ENCODE peak calls at places on chromosomes 3 and 15, in four cellular contexts. A is left ventricle myocardium inferior, I is cardiac muscle cell, O is mesenchymal stem cell. X is an unnamed sample. For H3K36me3, the result is how much of the 10 kb centered on the place peaks cover.

GRCh38 chr15:93073465-93073952 is 15.5 kb downstream of the RGMA start:
- DNase-seq in A (no peak), O (no peak), I (no peak), X (no peak)

GRCh38 chr15:67779160-67780111 is 45.9 kb upstream of the SKOR1 start:
- DNase-seq in I (no peak), O (no peak), A (no peak), X (no peak)

GRCh38 chr3:58683001-58683845 is 16.6 kb upstream of the FAM3D start:
- DNase-seq in I (no peak), O (peak), A (no peak), X (no peak)

GRCh38 chr3:123447749-123448502 is 964 bp downstream of the ADCY5 start:
- DNase-seq in O (no peak), I (peak), A (no peak), X (peak)

GRCh38 chr3:177713921-177714900 is 516.9 kb upstream of the TBL1XR1 start:
- DNase-seq in A (no peak), I (no peak), O (peak), X (no peak)

GRCh38 chr3:53140575-53141467 is 10.6 kb upstream of the RFT1 start:
- DNase-seq in A (no peak), O (peak), I (no peak), X (peak)

GRCh38 chr15:83533548-83533947 is 86.4 kb downstream of the SH3GL3 start:
- DNase-seq in A (no peak), I (no peak), O (no peak), X (no peak)

GRCh38 chr15:58361291-58361759 is 70.5 kb upstream of the LIPC start:
- DNase-seq in I (no peak), A (no peak), O (peak), X (no peak)

GRCh38 chr3:126835472-126836219 is 131.6 kb downstream of the CHCHD6 start:
- DNase-seq in A (no peak), I (no peak), O (peak), X (no peak)

GRCh38 chr15:68413363-68414255 is 18.4 kb downstream of the ITGA11 start:
- DNase-seq in A (peak), I (no peak), O (no peak), X (no peak)

GRCh38 chr15:70154440-70155347 is 57.0 kb upstream of the TLE3 start:
- DNase-seq in A (peak), O (peak), I (peak), X (no peak)

GRCh38 chr15:44584162-44584749 is 47.3 kb downstream of the EIF3J start:
- DNase-seq in A (no peak), O (peak), I (peak), X (no peak)

GRCh38 chr3:38805765-38806386 is 10.1 kb downstream of the SCN10A start:
- DNase-seq in O (peak), I (peak), A (no peak), X (no peak)

DNA sequence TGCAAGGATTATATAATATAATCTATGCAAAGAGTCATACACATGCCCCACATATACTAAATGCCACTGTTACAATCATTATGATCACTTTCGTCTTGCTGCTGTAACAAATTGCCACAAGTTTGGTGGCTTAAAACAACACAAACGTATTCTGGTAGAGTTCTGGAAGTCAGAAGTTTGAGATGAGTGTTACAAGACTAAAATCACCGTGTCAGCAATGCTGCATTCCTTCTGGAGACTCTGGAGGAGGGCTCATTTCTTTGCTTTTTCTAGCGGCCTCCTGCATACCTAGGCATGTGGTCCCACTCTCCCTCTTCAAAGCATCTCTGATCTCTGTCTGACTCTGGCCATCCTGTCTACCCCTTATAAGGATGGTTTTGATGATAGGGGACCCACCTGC is 1.4 kb upstream of the CCDC174 start:
- DNase-seq in I (no peak), O (no peak), A (no peak), X (no peak)
- H3K27ac ChIP-seq in I (no peak), O (no peak), A (no peak), X (no peak)

GRCh38 chr3:87996845-87997244 is 62.0 kb downstream of the CGGBP1 start:
- DNase-seq in O (no peak), I (no peak), A (no peak), X (no peak)
- H3K4me3 ChIP-seq in O (no peak), I (no peak), A (no peak), X (no peak)

GRCh38 chr3:43345877-43346276 is 59.5 kb downstream of the SNRK start:
- DNase-seq in O (no peak), A (no peak), I (no peak), X (no peak)

GRCh38 chr3:43346990-43347749 is 60.8 kb downstream of the SNRK start:
- DNase-seq in O (peak), I (no peak), A (no peak), X (no peak)

GRCh38 chr3:43347774-43348173 is 61.4 kb downstream of the SNRK start:
- DNase-seq in O (no peak), I (no peak), A (no peak), X (no peak)

GRCh38 chr3:43349759-43350158 is 63.4 kb downstream of the SNRK start:
- DNase-seq in O (no peak), I (no peak), A (no peak), X (no peak)

DNA sequence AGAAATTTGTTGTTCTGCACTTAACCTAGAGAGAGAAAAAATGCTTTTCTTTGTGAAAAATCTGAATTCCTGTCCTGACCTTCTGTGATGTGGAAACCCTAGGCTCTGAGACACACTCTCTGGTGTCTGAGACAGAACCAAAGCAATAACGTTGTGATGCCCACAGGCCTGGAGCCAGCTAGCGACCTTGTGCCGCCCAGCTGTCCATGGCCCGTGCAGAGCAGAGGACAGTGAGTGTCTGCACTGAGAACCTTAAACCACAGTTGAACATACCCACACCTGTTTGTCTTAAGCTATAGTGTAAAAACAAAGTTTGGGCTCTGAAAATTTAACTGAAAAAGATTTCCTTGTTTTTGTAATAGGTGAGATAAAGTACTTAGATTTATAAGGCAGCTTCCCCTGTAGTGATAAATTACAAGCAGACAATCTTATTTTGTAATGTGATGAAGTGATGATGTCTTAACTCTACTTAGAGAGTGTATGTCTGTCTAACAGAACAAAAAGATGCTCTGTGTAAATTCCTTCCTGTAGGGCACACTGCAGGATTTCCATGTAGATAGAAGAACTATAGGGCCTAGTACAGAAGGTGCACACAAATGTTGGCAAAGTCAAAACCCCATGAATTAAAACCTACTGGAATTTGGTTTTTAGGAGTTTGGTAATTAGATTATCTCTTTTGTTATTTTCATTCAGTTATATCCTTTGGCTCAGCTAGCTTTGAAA is 62.7 kb downstream of the SNRK start:
- DNase-seq in I (no peak), A (no peak), O (no peak), X (no peak)
- H3K36me3 ChIP-seq in I (under half), A (half or more), O (half or more), X (under half)

GRCh38 chr3:11010406-11011165 is 18.0 kb downstream of the SLC6A1 start:
- DNase-seq in O (no peak), I (no peak), A (no peak), X (no peak)
- H3K27ac ChIP-seq in O (no peak), I (no peak), A (no peak), X (no peak)

DNA sequence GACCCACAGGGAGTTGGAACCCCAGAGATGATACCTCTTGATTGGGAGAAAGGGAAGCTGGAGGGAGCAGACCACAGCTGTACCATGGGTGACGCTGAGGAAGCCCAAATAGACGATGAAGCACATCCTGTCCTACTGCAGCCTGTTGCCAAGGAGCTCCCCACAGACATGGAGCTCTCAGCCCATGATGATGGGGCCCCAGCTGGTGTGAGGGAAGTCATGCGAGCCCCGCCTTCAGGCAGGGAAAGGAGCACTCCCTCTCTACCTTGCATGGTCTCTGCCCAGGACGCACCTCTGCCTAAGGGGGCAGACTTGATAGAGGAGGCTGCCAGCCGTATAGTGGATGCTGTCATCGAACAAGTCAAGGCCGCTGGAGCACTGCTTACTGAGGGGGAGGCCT is 201.1 kb downstream of the AKAP13 start:
- DNase-seq in O (no peak), I (no peak), A (peak), X (peak)
- H3K4me3 ChIP-seq in O (no peak), I (no peak), A (peak), X (no peak)